ENCODE peak calls at places on chromosomes 11 and 22, in seven cellular contexts. One of them, this sample, is unnamed.

GRCh38 chr11:118933486-118933885 is 7.8 kb upstream of the BCL9L start:
- DNase-seq in HL-60: no peak
- DNase-seq in activated effector memory CD4-positive, alpha-beta T cell treated with anti-CD3 and anti-CD28 coated beads, Interleukin-2, amount 50 U/mL, for 16 hours: no peak
- DNase-seq in neuronal stem cell: no peak
- DNase-seq in stimulated activated CD4-positive, alpha-beta T cell treated with anti-CD3 and anti-CD28 coated beads, TNF-alpha, amount 100 ng/mL, for 24 hours: no peak
- DNase-seq in NAMALWA: no peak
- DNase-seq in EH: no peak
- DNase-seq in this sample: no peak

GRCh38 chr11:46382644-46383403 is 1.4 kb downstream of the MDK start:
- DNase-seq in HL-60: no peak
- DNase-seq in activated effector memory CD4-positive, alpha-beta T cell treated with anti-CD3 and anti-CD28 coated beads, Interleukin-2, amount 50 U/mL, for 16 hours: no peak
- DNase-seq in neuronal stem cell: no peak
- DNase-seq in stimulated activated CD4-positive, alpha-beta T cell treated with anti-CD3 and anti-CD28 coated beads, TNF-alpha, amount 100 ng/mL, for 24 hours: no peak
- DNase-seq in NAMALWA: no peak
- DNase-seq in EH: peak
- DNase-seq in this sample: no peak

GRCh38 chr11:119470316-119471266 is 47.6 kb upstream of the THY1 start:
- DNase-seq in HL-60: no peak
- DNase-seq in activated effector memory CD4-positive, alpha-beta T cell treated with anti-CD3 and anti-CD28 coated beads, Interleukin-2, amount 50 U/mL, for 16 hours: peak
- DNase-seq in neuronal stem cell: no peak
- DNase-seq in stimulated activated CD4-positive, alpha-beta T cell treated with anti-CD3 and anti-CD28 coated beads, TNF-alpha, amount 100 ng/mL, for 24 hours: no peak
- DNase-seq in NAMALWA: no peak
- DNase-seq in EH: peak
- DNase-seq in this sample: no peak

GRCh38 chr11:110200241-110200640 is 96.2 kb downstream of the RDX start:
- DNase-seq in HL-60: no peak
- DNase-seq in activated effector memory CD4-positive, alpha-beta T cell treated with anti-CD3 and anti-CD28 coated beads, Interleukin-2, amount 50 U/mL, for 16 hours: no peak
- DNase-seq in neuronal stem cell: no peak
- DNase-seq in stimulated activated CD4-positive, alpha-beta T cell treated with anti-CD3 and anti-CD28 coated beads, TNF-alpha, amount 100 ng/mL, for 24 hours: no peak
- DNase-seq in NAMALWA: no peak
- DNase-seq in EH: no peak
- DNase-seq in this sample: no peak

GRCh38 chr22:22789233-22789921 is 98.2 kb upstream of the IGLL5 start:
- DNase-seq in HL-60: no peak
- DNase-seq in activated effector memory CD4-positive, alpha-beta T cell treated with anti-CD3 and anti-CD28 coated beads, Interleukin-2, amount 50 U/mL, for 16 hours: no peak
- DNase-seq in neuronal stem cell: no peak
- DNase-seq in stimulated activated CD4-positive, alpha-beta T cell treated with anti-CD3 and anti-CD28 coated beads, TNF-alpha, amount 100 ng/mL, for 24 hours: no peak
- DNase-seq in NAMALWA: no peak
- DNase-seq in EH: no peak
- DNase-seq in this sample: no peak

GRCh38 chr11:68840661-68841653 is 759 bp downstream of the CPT1A start:
- DNase-seq in HL-60: peak
- DNase-seq in activated effector memory CD4-positive, alpha-beta T cell treated with anti-CD3 and anti-CD28 coated beads, Interleukin-2, amount 50 U/mL, for 16 hours: peak
- DNase-seq in neuronal stem cell: no peak
- DNase-seq in stimulated activated CD4-positive, alpha-beta T cell treated with anti-CD3 and anti-CD28 coated beads, TNF-alpha, amount 100 ng/mL, for 24 hours: no peak
- DNase-seq in NAMALWA: no peak
- DNase-seq in EH: peak
- DNase-seq in this sample: peak

GRCh38 chr22:43848366-43849171 is 13.7 kb downstream of the SULT4A1 start:
- DNase-seq in HL-60: no peak
- DNase-seq in activated effector memory CD4-positive, alpha-beta T cell treated with anti-CD3 and anti-CD28 coated beads, Interleukin-2, amount 50 U/mL, for 16 hours: peak
- DNase-seq in neuronal stem cell: no peak
- DNase-seq in stimulated activated CD4-positive, alpha-beta T cell treated with anti-CD3 and anti-CD28 coated beads, TNF-alpha, amount 100 ng/mL, for 24 hours: no peak
- DNase-seq in NAMALWA: no peak
- DNase-seq in EH: peak
- DNase-seq in this sample: no peak

GRCh38 chr22:37193629-37194191 is 5.7 kb upstream of the C1QTNF6 start:
- DNase-seq in HL-60: peak
- DNase-seq in activated effector memory CD4-positive, alpha-beta T cell treated with anti-CD3 and anti-CD28 coated beads, Interleukin-2, amount 50 U/mL, for 16 hours: peak
- DNase-seq in neuronal stem cell: no peak
- DNase-seq in stimulated activated CD4-positive, alpha-beta T cell treated with anti-CD3 and anti-CD28 coated beads, TNF-alpha, amount 100 ng/mL, for 24 hours: peak
- DNase-seq in NAMALWA: no peak
- DNase-seq in EH: peak
- DNase-seq in this sample: peak

GRCh38 chr11:35740061-35740824 is 77.7 kb downstream of the TRIM44 start:
- DNase-seq in HL-60: no peak
- DNase-seq in activated effector memory CD4-positive, alpha-beta T cell treated with anti-CD3 and anti-CD28 coated beads, Interleukin-2, amount 50 U/mL, for 16 hours: no peak
- DNase-seq in neuronal stem cell: no peak
- DNase-seq in stimulated activated CD4-positive, alpha-beta T cell treated with anti-CD3 and anti-CD28 coated beads, TNF-alpha, amount 100 ng/mL, for 24 hours: no peak
- DNase-seq in NAMALWA: no peak
- DNase-seq in EH: no peak
- DNase-seq in this sample: no peak

GRCh38 chr11:65538915-65539374 is 14.1 kb downstream of the SCYL1 start:
- DNase-seq in HL-60: no peak
- DNase-seq in activated effector memory CD4-positive, alpha-beta T cell treated with anti-CD3 and anti-CD28 coated beads, Interleukin-2, amount 50 U/mL, for 16 hours: no peak
- DNase-seq in neuronal stem cell: no peak
- DNase-seq in stimulated activated CD4-positive, alpha-beta T cell treated with anti-CD3 and anti-CD28 coated beads, TNF-alpha, amount 100 ng/mL, for 24 hours: no peak
- DNase-seq in NAMALWA: no peak
- DNase-seq in EH: no peak
- DNase-seq in this sample: no peak